ENCODE peak calls at places on chromosome 15, in seven cellular contexts. U is PC-3; W is GM12865; Z is left ventricle myocardium inferior; X is Jurkat, Clone E6-1; P is thoracic aorta; E is neuronal stem cell. L is an unnamed sample.

GRCh38 chr15:63504979-63505841 is 817 bp downstream of the USP3 start:
- DNase-seq in P (no peak), Z (peak), W (peak), X (peak), U (peak), E (peak), L (no peak)

GRCh38 chr15:56492786-56493555 is 28.0 kb upstream of the MNS1 start:
- DNase-seq in X (peak), E (no peak), U (no peak), W (no peak), Z (no peak), P (no peak), L (no peak)

GRCh38 chr15:52082197-52083036 is 30.2 kb downstream of the BCL2L10 start:
- DNase-seq in E (no peak), U (no peak), Z (no peak), W (peak), X (peak), P (no peak), L (no peak)

GRCh38 chr15:75723847-75724660 is 11.4 kb upstream of the CSPG4 start:
- DNase-seq in U (peak), X (no peak), E (no peak), W (peak), Z (peak), P (peak), L (peak)

GRCh38 chr15:100207053-100207452 is 134.7 kb downstream of the ADAMTS17 start:
- DNase-seq in W (no peak), Z (no peak), P (no peak), X (no peak), U (peak), E (no peak), L (no peak)

GRCh38 chr15:96122077-96123027 is 208.1 kb upstream of the NR2F2 start:
- DNase-seq in U (peak), P (no peak), W (no peak), X (no peak), Z (no peak), E (no peak), L (peak)

GRCh38 chr15:95734422-95735316 is 595.8 kb upstream of the NR2F2 start:
- DNase-seq in P (no peak), W (no peak), X (peak), Z (no peak), E (no peak), U (peak), L (no peak)

GRCh38 chr15:77506311-77507150 is 85.8 kb downstream of the HMG20A start:
- DNase-seq in U (no peak), Z (peak), P (no peak), W (no peak), E (no peak), X (no peak), L (no peak)

GRCh38 chr15:96361309-96362000 is 31.0 kb downstream of the NR2F2 start:
- DNase-seq in U (no peak), P (no peak), W (no peak), X (no peak), Z (no peak), E (no peak), L (peak)

GRCh38 chr15:35624881-35625280 is 78.9 kb upstream of the DPH6 start:
- DNase-seq in E (no peak), P (peak), X (no peak), W (no peak), U (no peak), Z (no peak), L (peak)

GRCh38 chr15:80836223-80836622 is 57.1 kb downstream of the CEMIP start:
- DNase-seq in X (no peak), Z (no peak), P (no peak), E (no peak), U (no peak), W (no peak), L (no peak)

GRCh38 chr15:41698779-41699178 is 38.6 kb downstream of the MGA start:
- DNase-seq in W (no peak), P (no peak), X (no peak), U (peak), E (no peak), Z (no peak), L (peak)

GRCh38 chr15:73937313-73937695 is 11.0 kb downstream of the LOXL1 start:
- DNase-seq in W (no peak), X (no peak), U (no peak), Z (no peak), P (no peak), E (no peak), L (no peak)

GRCh38 chr15:47505712-47506542 is 211.4 kb upstream of the SEMA6D start:
- DNase-seq in Z (no peak), W (no peak), U (no peak), E (no peak), P (no peak), X (no peak), L (peak)

GRCh38 chr15:73927476-73928240 is 1.4 kb downstream of the LOXL1 start:
- DNase-seq in P (no peak), X (peak), U (peak), E (no peak), Z (peak), W (peak), L (no peak)

GRCh38 chr15:89654847-89655805 is at the start of gene KIF7:
- DNase-seq in P (no peak), Z (no peak), U (peak), E (peak), X (peak), W (no peak), L (peak)

GRCh38 chr15:40768492-40769309 is 1.1 kb upstream of the C15orf62 start:
- DNase-seq in X (no peak), U (no peak), P (no peak), E (no peak), W (peak), Z (no peak), L (no peak)

GRCh38 chr15:77027111-77027696 is 32.3 kb downstream of the PSTPIP1 start:
- DNase-seq in E (no peak), P (no peak), U (no peak), X (no peak), Z (no peak), W (no peak), L (no peak)

GRCh38 chr15:60563066-60563465 is 84.1 kb upstream of the ICE2 start:
- DNase-seq in E (no peak), X (no peak), U (no peak), W (no peak), Z (no peak), P (no peak), L (no peak)

GRCh38 chr15:57708047-57708446 is 1.5 kb downstream of the POLR2M start:
- DNase-seq in P (no peak), U (no peak), E (no peak), W (no peak), Z (no peak), X (no peak), L (peak)

GRCh38 chr15:41568350-41569017 is 9.5 kb downstream of the TYRO3 start:
- DNase-seq in X (no peak), Z (no peak), W (no peak), P (no peak), E (peak), U (no peak), L (no peak)

GRCh38 chr15:25846377-25846776 is 16.8 kb downstream of the ATP10A start:
- DNase-seq in U (no peak), E (no peak), W (no peak), X (peak), Z (no peak), P (no peak), L (no peak)

GRCh38 chr15:89893696-89894450 is at the start of gene AP3S2:
- DNase-seq in U (peak), X (peak), Z (peak), E (peak), W (peak), P (peak), L (peak)

GRCh38 chr15:46732060-46732459 is 985.2 kb upstream of the SEMA6D start:
- DNase-seq in W (peak), Z (no peak), E (no peak), X (no peak), P (no peak), U (no peak), L (no peak)

GRCh38 chr15:63348392-63348791 is 33.3 kb downstream of the CA12 start:
- DNase-seq in Z (peak), E (no peak), X (no peak), U (peak), P (no peak), W (no peak), L (peak)

GRCh38 chr15:64774556-64775523 is 549 bp downstream of the RBPMS2 start:
- DNase-seq in X (no peak), U (no peak), W (no peak), Z (peak), E (peak), P (no peak), L (peak)

GRCh38 chr15:24857777-24858176 is 97.0 kb upstream of the SNRPN start:
- DNase-seq in W (no peak), X (no peak), P (no peak), Z (no peak), U (peak), E (no peak), L (no peak)

GRCh38 chr15:25707656-25708365 is 155.3 kb downstream of the ATP10A start:
- DNase-seq in U (no peak), Z (no peak), W (no peak), P (no peak), X (no peak), E (no peak), L (no peak)

GRCh38 chr15:70061086-70061370 is 36.7 kb downstream of the TLE3 start:
- DNase-seq in X (no peak), Z (no peak), P (no peak), E (no peak), W (no peak), U (no peak), L (no peak)

GRCh38 chr15:64000183-64000710 is 46.0 kb downstream of the DAPK2 start:
- DNase-seq in U (no peak), W (no peak), Z (no peak), E (no peak), P (no peak), X (no peak), L (peak)

GRCh38 chr15:29672446-29672845 is 149.8 kb downstream of the TJP1 start:
- DNase-seq in E (no peak), U (no peak), W (no peak), Z (no peak), X (no peak), P (no peak), L (no peak)

GRCh38 chr15:28105793-28106192 is 6.7 kb upstream of the OCA2 start:
- DNase-seq in U (no peak), E (no peak), W (no peak), X (no peak), P (no peak), Z (no peak), L (no peak)

GRCh38 chr15:60375255-60375809 is 22.5 kb downstream of the ANXA2 start:
- DNase-seq in W (no peak), P (no peak), E (no peak), X (no peak), U (no peak), Z (no peak), L (no peak)

GRCh38 chr15:65177901-65178300 is 7.2 kb downstream of the CLPX start:
- DNase-seq in P (no peak), Z (no peak), U (peak), X (no peak), W (no peak), E (no peak), L (no peak)

GRCh38 chr15:73682597-73683090 is 1.5 kb upstream of the CD276 start:
- DNase-seq in Z (no peak), P (no peak), U (no peak), E (no peak), W (no peak), X (no peak), L (no peak)

GRCh38 chr15:88399021-88399685 is 68.0 kb downstream of the MRPL46 start:
- DNase-seq in E (no peak), W (no peak), X (peak), U (no peak), P (no peak), Z (no peak), L (no peak)

GRCh38 chr15:88401972-88402656 is 65.1 kb downstream of the MRPL46 start:
- DNase-seq in E (no peak), W (peak), P (no peak), Z (peak), U (no peak), X (peak), L (no peak)

GRCh38 chr15:88401269-88401971 is 65.8 kb downstream of the MRPL46 start:
- DNase-seq in X (peak), Z (peak), P (no peak), W (no peak), U (no peak), E (no peak), L (no peak)

GRCh38 chr15:88400069-88400468 is 67.1 kb downstream of the MRPL46 start:
- DNase-seq in W (no peak), P (no peak), Z (no peak), U (no peak), E (no peak), X (no peak), L (no peak)

GRCh38 chr15:88400591-88400990 is 66.6 kb downstream of the MRPL46 start:
- DNase-seq in Z (no peak), W (no peak), X (no peak), U (no peak), P (no peak), E (no peak), L (no peak)
- H3K4me3 ChIP-seq in Z (no peak), W (no peak), X (no peak), U (no peak), P (no peak), E (no peak), L (no peak)

GRCh38 chr15:93088981-93089854 is at the start of gene RGMA:
- DNase-seq in E (peak), U (no peak), Z (peak), P (no peak), X (no peak), W (no peak), L (no peak)
- H3K4me3 ChIP-seq in E (peak), U (peak), Z (peak), P (peak), X (peak), W (no peak), L (peak)

DNA sequence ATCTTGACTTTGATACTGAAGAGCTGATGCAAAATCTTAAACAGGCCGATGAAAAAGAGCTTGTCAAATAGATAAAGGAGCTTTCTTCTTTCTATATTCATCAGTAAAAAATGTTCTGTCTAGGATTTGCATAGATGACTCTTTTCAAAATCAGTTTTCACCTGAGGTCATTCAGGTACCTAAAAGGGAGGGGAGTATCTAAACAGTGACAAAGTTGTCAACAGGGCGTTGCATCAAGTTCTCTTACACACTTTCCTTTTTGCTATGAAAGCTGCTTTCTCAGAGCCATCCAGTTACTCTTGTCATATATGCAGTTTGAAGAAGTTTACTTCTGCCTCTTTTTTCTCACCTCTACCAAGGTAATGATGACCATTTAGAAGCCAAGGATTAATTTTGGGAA is 60.0 kb downstream of the AKAP13 start:
- DNase-seq in X (no peak), P (no peak), U (no peak), Z (no peak), E (no peak), W (peak), L (no peak)
- H3K4me3 ChIP-seq in X (no peak), P (no peak), U (no peak), Z (no peak), E (no peak), W (no peak), L (no peak)

GRCh38 chr15:86892774-86893449 is 813.2 kb downstream of the AGBL1 start:
- DNase-seq in P (no peak), X (no peak), U (peak), E (no peak), Z (no peak), W (no peak), L (no peak)
- H3K4me3 ChIP-seq in P (no peak), X (no peak), U (no peak), E (no peak), Z (no peak), W (no peak), L (no peak)

GRCh38 chr15:68432665-68433064 is 702 bp upstream of the ITGA11 start:
- DNase-seq in X (no peak), E (no peak), W (no peak), Z (no peak), U (no peak), P (no peak), L (no peak)
- H3K4me3 ChIP-seq in X (no peak), E (no peak), W (no peak), Z (no peak), U (no peak), P (peak), L (no peak)

GRCh38 chr15:51076898-51077564 is 17.7 kb downstream of the TNFAIP8L3 start:
- DNase-seq in U (no peak), P (no peak), E (no peak), W (peak), X (no peak), Z (peak), L (peak)
- H3K4me3 ChIP-seq in U (no peak), P (peak), E (no peak), W (peak), X (no peak), Z (peak), L (peak)

GRCh38 chr15:66496951-66497501 is 536 bp downstream of the SNAPC5 start:
- DNase-seq in U (no peak), X (no peak), P (no peak), Z (no peak), E (no peak), W (no peak), L (no peak)
- H3K4me3 ChIP-seq in U (peak), X (peak), P (peak), Z (peak), E (peak), W (peak), L (peak)

GRCh38 chr15:31302778-31303433 is 23.7 kb upstream of the KLF13 start:
- DNase-seq in X (no peak), E (no peak), Z (no peak), U (no peak), P (no peak), W (peak), L (no peak)

GRCh38 chr15:31303434-31304073 is 23.1 kb upstream of the KLF13 start:
- DNase-seq in P (no peak), U (no peak), X (no peak), W (no peak), E (no peak), Z (peak), L (no peak)

GRCh38 chr15:31304736-31305365 is 21.8 kb upstream of the KLF13 start:
- DNase-seq in U (no peak), P (no peak), Z (no peak), X (no peak), W (no peak), E (no peak), L (no peak)

GRCh38 chr15:31305375-31305774 is 21.3 kb upstream of the KLF13 start:
- DNase-seq in U (no peak), X (no peak), P (no peak), Z (no peak), W (no peak), E (no peak), L (no peak)

GRCh38 chr15:31304074-31304648 is 22.5 kb upstream of the KLF13 start:
- DNase-seq in W (no peak), E (no peak), U (no peak), Z (no peak), X (no peak), P (no peak), L (no peak)
- H3K4me3 ChIP-seq in W (no peak), E (no peak), U (no peak), Z (no peak), X (no peak), P (no peak), L (no peak)

GRCh38 chr15:22951381-22952280 is 28.5 kb downstream of the CYFIP1 start:
- DNase-seq in X (no peak), P (no peak), U (no peak), W (no peak), Z (no peak), E (no peak), L (no peak)

GRCh38 chr15:22951031-22951380 is 29.2 kb downstream of the CYFIP1 start:
- DNase-seq in X (no peak), U (no peak), Z (no peak), E (no peak), P (no peak), W (no peak), L (no peak)

GRCh38 chr15:22954326-22954725 is 25.8 kb downstream of the CYFIP1 start:
- DNase-seq in X (no peak), E (no peak), U (no peak), Z (no peak), P (no peak), W (no peak), L (no peak)

GRCh38 chr15:22954798-22955543 is 25.2 kb downstream of the CYFIP1 start:
- DNase-seq in E (no peak), P (no peak), U (peak), X (no peak), Z (no peak), W (no peak), L (no peak)

GRCh38 chr15:22952826-22953579 is 27.2 kb downstream of the CYFIP1 start:
- DNase-seq in E (peak), P (no peak), X (no peak), Z (no peak), U (no peak), W (no peak), L (peak)
- H3K4me3 ChIP-seq in E (no peak), P (peak), X (no peak), Z (no peak), U (no peak), W (no peak), L (no peak)